ENCODE peak calls at places on chromosomes 16 and 17, in four cellular contexts. One of them, this sample, is unnamed.
A peak's percentile ranks its signal among the peaks of the same experiment; 100 is the strongest.

GRCh38 chr17:16977932-16978331 is 6.0 kb upstream of the TNFRSF13B start:
- DNase-seq in H9: peak; percentile 23
- DNase-seq in NCI-H460: no peak
- DNase-seq in GM04504: no peak
- DNase-seq in this sample: no peak

GRCh38 chr17:68344701-68345136 is 53.4 kb downstream of the ARSG start:
- DNase-seq in H9: no peak
- DNase-seq in NCI-H460: no peak
- DNase-seq in GM04504: no peak
- DNase-seq in this sample: peak; percentile 23

GRCh38 chr16:29745853-29746345 is at the start of gene C16orf54:
- DNase-seq in NCI-H460: no peak
- DNase-seq in H9: no peak
- DNase-seq in GM04504: no peak
- DNase-seq in this sample: peak; percentile 95

GRCh38 chr17:70390059-70390458 is 220.7 kb downstream of the KCNJ2 start:
- DNase-seq in NCI-H460: no peak
- DNase-seq in GM04504: no peak
- DNase-seq in H9: no peak
- DNase-seq in this sample: no peak

GRCh38 chr16:83983491-83983890 is 15.4 kb downstream of the NECAB2 start:
- DNase-seq in NCI-H460: no peak
- DNase-seq in H9: no peak
- DNase-seq in GM04504: no peak
- DNase-seq in this sample: no peak

GRCh38 chr16:27347930-27348685 is 34.3 kb downstream of the IL4R start:
- DNase-seq in GM04504: no peak
- DNase-seq in H9: no peak
- DNase-seq in NCI-H460: no peak
- DNase-seq in this sample: no peak

GRCh38 chr16:52827456-52827855 is 225.2 kb downstream of the CHD9NB start:
- DNase-seq in GM04504: no peak
- DNase-seq in H9: no peak
- DNase-seq in NCI-H460: no peak
- DNase-seq in this sample: no peak

GRCh38 chr17:55448681-55449080 is 27.0 kb upstream of the MMD start:
- DNase-seq in NCI-H460: no peak
- DNase-seq in H9: no peak
- DNase-seq in GM04504: peak; percentile 15
- DNase-seq in this sample: no peak

GRCh38 chr16:27778171-27778925 is 228.4 kb downstream of the KATNIP start:
- DNase-seq in GM04504: no peak
- DNase-seq in NCI-H460: no peak
- DNase-seq in H9: no peak
- DNase-seq in this sample: no peak

GRCh38 chr16:24674877-24675276 is 54.6 kb upstream of the TNRC6A start:
- DNase-seq in H9: no peak
- DNase-seq in NCI-H460: no peak
- DNase-seq in GM04504: no peak
- DNase-seq in this sample: no peak

GRCh38 chr17:1577186-1577585 is 14.6 kb upstream of the PITPNA start:
- DNase-seq in NCI-H460: peak; percentile 38
- DNase-seq in GM04504: peak; percentile 85
- DNase-seq in H9: peak; percentile 83
- DNase-seq in this sample: no peak

GRCh38 chr17:32519769-32520701 is 33.2 kb downstream of the CDK5R1 start:
- DNase-seq in H9: peak; percentile 55
- DNase-seq in GM04504: no peak
- DNase-seq in NCI-H460: no peak
- DNase-seq in this sample: no peak

GRCh38 chr17:68101075-68101991 is 65.8 kb downstream of the KPNA2 start:
- DNase-seq in H9: peak; percentile 100
- DNase-seq in GM04504: peak; percentile 60
- DNase-seq in NCI-H460: peak; percentile 82
- DNase-seq in this sample: peak; percentile 61

GRCh38 chr16:10866196-10866976 is 10.6 kb upstream of the CIITA start:
- DNase-seq in NCI-H460: no peak
- DNase-seq in GM04504: no peak
- DNase-seq in H9: no peak
- DNase-seq in this sample: no peak

This sample was measured in T-helper 22 cell.